ENCODE peak calls at places on chromosomes 3 and 15, in nine cellular contexts. J, S, A, C, L, E, Y, K and I are unnamed samples. For H3K9me3, the result is how much of the 10 kb centered on the place peaks cover.

GRCh38 chr3:51621091-51621892 is 49.8 kb upstream of the TEX264 start:
- DNase-seq in S (no peak), C (no peak), L (no peak), E (no peak), Y (no peak), A (no peak), K (no peak), J (peak), I (no peak)

GRCh38 chr15:45169608-45170480 is 17.9 kb downstream of the SHF start:
- DNase-seq in Y (no peak), K (peak), S (no peak), A (no peak), C (no peak), L (no peak), J (no peak), E (no peak), I (no peak)

GRCh38 chr3:197516517-197516889 is 39.3 kb downstream of the BDH1 start:
- DNase-seq in A (peak), S (no peak), Y (no peak), L (peak), E (no peak), K (no peak), C (no peak), J (peak), I (no peak)

GRCh38 chr3:59766165-59766872 is 716.5 kb upstream of the CFAP20DC start:
- DNase-seq in C (no peak), S (no peak), L (no peak), E (no peak), A (no peak), J (peak), K (no peak), Y (no peak), I (no peak)

GRCh38 chr15:72785452-72786243 is 2.1 kb upstream of the ADPGK start:
- DNase-seq in K (no peak), L (no peak), Y (peak), E (no peak), C (no peak), S (no peak), A (no peak), J (peak), I (no peak)

GRCh38 chr3:43968465-43968864 is 273.2 kb upstream of the TOPAZ1 start:
- DNase-seq in K (peak), S (no peak), A (no peak), L (no peak), E (no peak), Y (no peak), C (no peak), J (no peak), I (no peak)

GRCh38 chr3:9980251-9980650 is 6.4 kb downstream of the EMC3 start:
- DNase-seq in A (no peak), Y (no peak), C (no peak), E (no peak), K (no peak), L (no peak), S (no peak), J (no peak), I (no peak)

GRCh38 chr3:147415819-147416218 is 6.7 kb downstream of the ZIC1 start:
- DNase-seq in Y (no peak), E (no peak), L (no peak), J (no peak), K (no peak), C (no peak), S (no peak), A (no peak), I (no peak)

GRCh38 chr3:69649120-69649519 is 90.1 kb upstream of the MITF start:
- DNase-seq in K (no peak), L (peak), S (no peak), E (no peak), C (no peak), Y (no peak), J (peak), A (no peak), I (no peak)

GRCh38 chr3:11826628-11827265 is 19.9 kb downstream of the TAMM41 start:
- DNase-seq in C (no peak), S (no peak), J (peak), A (no peak), K (no peak), E (no peak), Y (no peak), L (no peak), I (no peak)

GRCh38 chr3:3286014-3286413 is 106.5 kb upstream of the CRBN start:
- DNase-seq in A (no peak), K (no peak), Y (no peak), L (no peak), C (no peak), E (no peak), J (no peak), S (no peak), I (no peak)

GRCh38 chr15:64651573-64652260 is 123.7 kb downstream of the RBPMS2 start:
- DNase-seq in A (no peak), E (no peak), K (peak), Y (no peak), C (no peak), L (no peak), S (no peak), J (peak), I (no peak)

GRCh38 chr15:101293122-101293521 is 1.9 kb downstream of the SNRPA1 start:
- DNase-seq in L (no peak), C (no peak), E (no peak), J (no peak), A (no peak), Y (no peak), S (no peak), K (no peak), I (no peak)

GRCh38 chr3:184717608-184717995 is 5.7 kb upstream of the MAGEF1 start:
- DNase-seq in J (no peak), Y (no peak), K (no peak), E (no peak), S (no peak), C (no peak), A (no peak), L (no peak), I (no peak)

GRCh38 chr3:11143476-11143875 is 10.8 kb upstream of the HRH1 start:
- DNase-seq in J (peak), A (no peak), K (no peak), Y (no peak), S (no peak), C (no peak), L (no peak), E (no peak), I (no peak)

GRCh38 chr15:28952666-28953491 is 67.1 kb downstream of the APBA2 start:
- DNase-seq in S (no peak), J (no peak), Y (no peak), A (no peak), E (no peak), L (no peak), C (no peak), K (peak), I (no peak)

GRCh38 chr3:116929534-116930222 is 220.1 kb downstream of the TUSC7 start:
- DNase-seq in K (no peak), J (no peak), C (no peak), L (no peak), Y (no peak), S (no peak), A (no peak), E (no peak), I (no peak)

GRCh38 chr3:56086355-56086754 is 381.9 kb downstream of the ERC2 start:
- DNase-seq in L (no peak), J (no peak), A (no peak), E (no peak), K (no peak), C (no peak), Y (no peak), S (no peak), I (no peak)

GRCh38 chr3:169596126-169596525 is 67.4 kb downstream of the MECOM start:
- DNase-seq in S (no peak), C (no peak), E (no peak), A (no peak), Y (no peak), J (no peak), L (no peak), K (no peak), I (no peak)

GRCh38 chr3:160822931-160823330 is 66.9 kb downstream of the PPM1L start:
- DNase-seq in S (no peak), J (no peak), A (no peak), L (no peak), C (no peak), E (no peak), Y (no peak), K (no peak), I (no peak)

GRCh38 chr3:29156071-29156715 is 124.7 kb upstream of the RBMS3 start:
- DNase-seq in Y (peak), K (peak), S (peak), C (no peak), J (peak), A (no peak), L (no peak), E (no peak), I (no peak)

GRCh38 chr3:71875461-71875947 is 90.6 kb upstream of the PROK2 start:
- DNase-seq in A (peak), C (peak), J (peak), K (peak), E (peak), L (peak), Y (peak), S (peak), I (peak)

GRCh38 chr3:16338999-16339398 is 74.0 kb downstream of the OXNAD1 start:
- DNase-seq in K (no peak), S (no peak), J (peak), E (no peak), C (no peak), A (no peak), L (peak), Y (no peak), I (no peak)

GRCh38 chr15:63600646-63601025 is 3.4 kb downstream of the FBXL22 start:
- DNase-seq in C (peak), Y (peak), K (peak), J (peak), L (peak), A (peak), E (peak), S (peak), I (peak)

GRCh38 chr3:170907519-170908234 is 760 bp downstream of the EIF5A2 start:
- DNase-seq in Y (no peak), E (no peak), J (peak), A (no peak), K (no peak), L (no peak), C (no peak), S (peak), I (no peak)

GRCh38 chr15:78620021-78620838 is 566 bp downstream of the CHRNA3 start:
- DNase-seq in J (no peak), A (peak), Y (no peak), C (peak), S (peak), E (no peak), K (peak), L (peak), I (no peak)

GRCh38 chr3:126891141-126891540 is 91.8 kb upstream of the PLXNA1 start:
- DNase-seq in Y (no peak), S (no peak), E (no peak), K (no peak), J (no peak), A (no peak), C (no peak), L (no peak), I (no peak)

DNA sequence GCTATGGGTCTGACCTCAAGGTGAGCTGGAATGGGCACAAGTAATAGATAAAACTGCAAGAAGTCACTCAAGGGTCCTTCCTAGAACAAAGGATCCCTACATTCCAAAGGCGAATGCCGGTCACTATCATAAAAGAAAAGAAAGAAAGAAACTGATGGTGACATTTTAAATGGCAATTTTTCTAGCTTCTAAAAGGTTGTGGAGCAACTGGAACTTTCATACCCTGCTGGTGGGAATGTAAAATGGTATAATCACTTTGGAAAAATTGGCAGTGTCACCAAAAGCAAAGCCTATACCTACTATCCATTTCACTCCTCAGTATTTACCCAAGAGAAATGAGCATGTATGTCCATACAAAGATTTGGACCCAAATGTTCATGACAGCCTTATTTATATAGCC is 4.2 kb downstream of the CCRL2 start:
- DNase-seq in A (no peak), S (no peak), J (no peak), Y (no peak), K (no peak), E (no peak), L (no peak), C (no peak), I (no peak)
- TF ChIP-seq CTCF in A (no peak), S (no peak), J (no peak), Y (no peak), K (peak), E (no peak), L (no peak), C (no peak), I (no peak)

GRCh38 chr3:133941390-133941789 is 45.7 kb upstream of the RAB6B start:
- DNase-seq in S (peak), J (peak), K (peak), A (peak), E (peak), Y (no peak), L (no peak), C (peak), I (no peak)

GRCh38 chr3:133943639-133944131 is 48.0 kb upstream of the RAB6B start:
- DNase-seq in J (peak), Y (no peak), K (peak), E (no peak), A (peak), S (no peak), L (peak), C (peak), I (peak)

GRCh38 chr3:133944181-133944580 is 48.5 kb upstream of the RAB6B start:
- DNase-seq in S (no peak), L (no peak), E (no peak), J (peak), Y (no peak), A (no peak), C (peak), K (no peak), I (no peak)

GRCh38 chr3:133944641-133945441 is 49.2 kb upstream of the RAB6B start:
- DNase-seq in Y (no peak), L (no peak), J (peak), A (no peak), K (no peak), C (peak), S (no peak), E (no peak), I (no peak)

GRCh38 chr3:133942761-133943535 is 47.3 kb upstream of the RAB6B start:
- DNase-seq in L (no peak), J (no peak), E (peak), K (peak), Y (no peak), C (peak), S (no peak), A (peak), I (peak)
- H3K27ac ChIP-seq in L (no peak), J (peak), E (no peak), K (no peak), Y (no peak), C (peak), S (no peak), A (peak), I (no peak)

GRCh38 chr3:129970603-129971002 is 3.9 kb upstream of the TRH start:
- DNase-seq in C (no peak), S (no peak), Y (no peak), K (no peak), L (no peak), E (no peak), A (no peak), J (no peak), I (no peak)

GRCh38 chr3:129967761-129968160 is 6.8 kb upstream of the TRH start:
- DNase-seq in K (no peak), J (no peak), L (no peak), Y (no peak), C (no peak), A (no peak), E (no peak), S (no peak), I (no peak)

GRCh38 chr3:129962600-129962999 is 11.9 kb upstream of the TRH start:
- DNase-seq in S (no peak), E (no peak), A (no peak), K (no peak), L (no peak), J (no peak), Y (no peak), C (no peak), I (no peak)

GRCh38 chr3:129966876-129967275 is 7.6 kb upstream of the TRH start:
- DNase-seq in Y (no peak), S (no peak), E (no peak), K (no peak), J (no peak), A (no peak), C (no peak), L (no peak), I (no peak)

DNA sequence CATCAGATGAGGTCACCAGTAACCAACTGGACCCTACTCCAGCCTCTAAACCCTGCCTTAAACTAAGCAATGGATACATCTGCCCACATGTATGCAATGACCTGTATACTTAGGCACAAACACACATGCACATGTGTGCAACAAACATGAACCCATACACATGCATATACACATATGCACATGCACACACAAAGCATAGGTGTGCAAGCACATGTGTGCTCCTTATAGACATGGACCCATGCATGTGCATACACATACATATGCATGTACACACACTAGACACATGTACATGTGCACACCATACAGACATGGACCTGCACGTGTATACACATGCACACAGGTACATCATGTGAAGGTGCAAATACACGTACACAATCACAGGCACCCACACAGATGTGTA is 8.6 kb upstream of the TRH start:
- DNase-seq in L (no peak), J (no peak), C (no peak), S (no peak), A (no peak), K (no peak), E (no peak), Y (no peak), I (no peak)
- H3K9me3 ChIP-seq in L (under half), J (under half), C (under half), S (under half), A (under half), K (under half), E (under half), Y (under half), I (under half)

DNA sequence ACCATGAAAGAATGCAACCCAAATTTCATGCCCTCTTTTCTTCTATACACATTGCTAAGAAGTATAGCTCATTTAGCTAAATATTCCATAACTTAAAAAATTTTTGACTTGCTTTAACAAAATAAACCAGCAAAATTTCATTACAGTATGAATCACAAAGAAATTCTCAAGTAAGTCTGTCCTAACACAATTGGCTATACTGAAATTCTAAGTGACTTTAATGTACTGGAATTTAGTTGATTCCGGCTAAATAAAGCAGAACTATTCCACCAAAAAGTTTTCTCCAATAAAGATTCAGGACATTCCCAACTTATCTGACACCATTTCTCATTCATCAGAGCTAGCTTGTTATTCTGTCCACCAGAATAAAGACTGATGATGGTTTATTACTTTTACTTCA is 23.8 kb downstream of the LRRFIP2 start:
- DNase-seq in K (no peak), Y (no peak), L (no peak), S (no peak), C (no peak), E (no peak), J (no peak), A (no peak), I (no peak)
- TF ChIP-seq CTCF in K (no peak), Y (no peak), L (no peak), S (no peak), C (no peak), E (no peak), J (no peak), A (no peak), I (no peak)

GRCh38 chr3:120162400-120162799 is 68.2 kb upstream of the GSK3B start:
- DNase-seq in C (no peak), J (peak), S (no peak), L (no peak), Y (no peak), E (no peak), A (no peak), K (no peak), I (no peak)
- H3K27ac ChIP-seq in C (no peak), J (peak), S (no peak), L (peak), Y (no peak), E (no peak), A (no peak), K (no peak), I (no peak)

GRCh38 chr3:134505485-134505884 is 19.6 kb downstream of the CEP63 start:
- DNase-seq in A (no peak), J (no peak), S (no peak), C (no peak), Y (no peak), L (no peak), E (no peak), K (no peak), I (no peak)
- H3K9me3 ChIP-seq in A (under half), J (under half), S (under half), C (under half), Y (under half), L (under half), E (under half), K (under half), I (under half)

GRCh38 chr3:48151058-48151806 is 37.0 kb downstream of the CDC25A start:
- DNase-seq in E (peak), S (peak), L (peak), Y (peak), C (peak), K (peak), J (peak), A (peak), I (peak)
- TF ChIP-seq CTCF in E (peak), S (peak), L (peak), Y (peak), C (peak), K (peak), J (peak), A (no peak), I (peak)